ENCODE peak calls at places on chromosomes 6 and 20, in six cellular contexts. E is neural crest cell; V is posterior cingulate gyrus; B is EL; T is ascending aorta; S is activated effector memory CD4-positive, alpha-beta T cell treated with anti-CD3 and anti-CD28 coated beads, Interleukin-2, amount 50 U/mL, for 16 hours. U is an unnamed sample.

GRCh38 chr6:77264970-77265369 is 198.3 kb downstream of the HTR1B start:
- DNase-seq in E (no peak), V (no peak), B (no peak), T (no peak), S (no peak), U (no peak)

GRCh38 chr20:46809961-46810360 is 84.7 kb upstream of the EYA2 start:
- DNase-seq in E (no peak), V (no peak), B (no peak), T (no peak), S (no peak), U (no peak)

GRCh38 chr20:48813446-48813747 is 14.4 kb downstream of the PREX1 start:
- DNase-seq in E (no peak), V (no peak), B (no peak), T (no peak), S (no peak), U (no peak)

GRCh38 chr6:9704989-9705388 is 709.9 kb downstream of the TFAP2A start:
- DNase-seq in E (no peak), V (no peak), B (no peak), T (no peak), S (no peak), U (no peak)

GRCh38 chr6:1757133-1757532 is 147.4 kb downstream of the FOXC1 start:
- DNase-seq in E (no peak), V (no peak), B (no peak), T (no peak), S (no peak), U (no peak)

GRCh38 chr6:26553739-26554668 is 15.8 kb downstream of the HMGN4 start:
- DNase-seq in E (peak; percentile 76), V (peak; percentile 86), B (peak; percentile 96), T (peak; percentile 93), S (peak; percentile 92), U (peak; percentile 90)

GRCh38 chr6:147909645-147910044 is 401.2 kb downstream of the SAMD5 start:
- DNase-seq in E (no peak), V (no peak), B (peak; percentile 39), T (no peak), S (no peak), U (no peak)

GRCh38 chr20:32893878-32894483 is 35.3 kb downstream of the EFCAB8 start:
- DNase-seq in E (peak; percentile 24), V (no peak), B (peak; percentile 24), T (no peak), S (no peak), U (no peak)

GRCh38 chr6:20319520-20320357 is 81.9 kb upstream of the E2F3 start:
- DNase-seq in E (no peak), V (no peak), B (no peak), T (no peak), S (peak; percentile 89), U (no peak)

GRCh38 chr20:1628621-1629020 is 8.8 kb upstream of the SIRPB1 start:
- DNase-seq in E (no peak), V (no peak), B (no peak), T (no peak), S (no peak), U (no peak)

GRCh38 chr6:25601797-25602679 is 50.0 kb upstream of the SCGN start:
- DNase-seq in E (no peak), V (no peak), B (peak; percentile 46), T (no peak), S (no peak), U (peak; percentile 80)

GRCh38 chr20:20520776-20521175 is 152.9 kb downstream of the INSM1 start:
- DNase-seq in E (no peak), V (no peak), B (peak; percentile 54), T (no peak), S (no peak), U (no peak)

GRCh38 chr20:25321262-25321831 is 69.3 kb downstream of the ABHD12 start:
- DNase-seq in E (no peak), V (peak; percentile 11), B (no peak), T (peak; percentile 50), S (no peak), U (no peak)

GRCh38 chr20:10201321-10201870 is 17.2 kb upstream of the SNAP25 start:
- DNase-seq in E (no peak), V (no peak), B (no peak), T (no peak), S (no peak), U (no peak)

GRCh38 chr6:6610031-6610591 is 21.6 kb downstream of the LY86 start:
- DNase-seq in E (no peak), V (no peak), B (no peak), T (no peak), S (peak; percentile 69), U (no peak)

GRCh38 chr6:80210618-80211017 is 104.1 kb downstream of the BCKDHB start:
- DNase-seq in E (no peak), V (no peak), B (no peak), T (no peak), S (no peak), U (no peak)

GRCh38 chr20:50281831-50282591 is 91.4 kb downstream of the CEBPB start:
- DNase-seq in E (peak; percentile 12), V (no peak), B (no peak), T (no peak), S (no peak), U (no peak)

GRCh38 chr6:113006494-113006893 is 659.4 kb downstream of the RFPL4B start:
- DNase-seq in E (no peak), V (no peak), B (no peak), T (no peak), S (no peak), U (no peak)

GRCh38 chr20:20713244-20713765 is 861 bp upstream of the RALGAPA2 start:
- DNase-seq in E (no peak), V (peak; percentile 70), B (peak; percentile 5), T (peak; percentile 65), S (no peak), U (no peak)

GRCh38 chr6:96878101-96878500 is 19.6 kb downstream of the NDUFAF4 start:
- DNase-seq in E (no peak), V (no peak), B (peak; percentile 4), T (no peak), S (no peak), U (no peak)

GRCh38 chr20:6240059-6240458 is 117.2 kb upstream of the FERMT1 start:
- DNase-seq in E (no peak), V (no peak), B (no peak), T (no peak), S (no peak), U (no peak)

GRCh38 chr6:138307816-138308727 is 69.6 kb upstream of the SMIM28 start:
- DNase-seq in E (no peak), V (no peak), B (peak; percentile 55), T (no peak), S (no peak), U (no peak)

GRCh38 chr6:70738028-70738427 is 70.3 kb downstream of the SMAP1 start:
- DNase-seq in E (no peak), V (no peak), B (no peak), T (no peak), S (no peak), U (no peak)

GRCh38 chr6:89707766-89708165 is 69.2 kb upstream of the LYRM2 start:
- DNase-seq in E (no peak), V (no peak), B (no peak), T (no peak), S (no peak), U (no peak)

GRCh38 chr20:19322061-19322985 is 109.9 kb downstream of the SLC24A3 start:
- DNase-seq in E (no peak), V (no peak), B (no peak), T (no peak), S (no peak), U (no peak)

GRCh38 chr6:12578751-12579150 is 137.8 kb upstream of the PHACTR1 start:
- DNase-seq in E (no peak), V (no peak), B (peak; percentile 72), T (no peak), S (no peak), U (no peak)

GRCh38 chr6:158622545-158623190 is 21.9 kb downstream of the DYNLT1 start:
- DNase-seq in E (no peak), V (no peak), B (no peak), T (no peak), S (no peak), U (no peak)

GRCh38 chr6:23445157-23445710 is 680.8 kb upstream of the NRSN1 start:
- DNase-seq in E (no peak), V (no peak), B (no peak), T (no peak), S (no peak), U (no peak)

GRCh38 chr20:18172379-18172778 is 34.7 kb downstream of the KAT14 start:
- DNase-seq in E (no peak), V (no peak), B (no peak), T (no peak), S (no peak), U (no peak)

GRCh38 chr6:117505337-117505736 is 22.9 kb downstream of the DCBLD1 start:
- DNase-seq in E (no peak), V (no peak), B (peak; percentile 48), T (no peak), S (no peak), U (no peak)

GRCh38 chr6:30887901-30888300 is 3.6 kb downstream of the DDR1 start:
- DNase-seq in E (no peak), V (no peak), B (peak; percentile 74), T (no peak), S (no peak), U (no peak)

GRCh38 chr20:51497542-51498467 is 44.7 kb downstream of the NFATC2 start:
- DNase-seq in E (peak; percentile 20), V (no peak), B (no peak), T (no peak), S (peak; percentile 82), U (no peak)